ENCODE peak calls at places on chromosomes 2 and 18, in four cellular contexts. One of them, this sample, is unnamed.

GRCh38 chr2:37125404-37125803 is 31.4 kb downstream of the EIF2AK2 start:
- DNase-seq in spleen: no peak
- DNase-seq in neural crest cell: no peak
- DNase-seq in RWPE1: no peak
- DNase-seq in this sample: no peak

GRCh38 chr18:27382477-27383216 is 197.5 kb upstream of the CHST9 start:
- DNase-seq in spleen: no peak
- DNase-seq in neural crest cell: no peak
- DNase-seq in RWPE1: no peak
- DNase-seq in this sample: no peak

GRCh38 chr2:7703048-7703447 is 785.8 kb downstream of the RNF144A start:
- DNase-seq in spleen: no peak
- DNase-seq in neural crest cell: no peak
- DNase-seq in RWPE1: no peak
- DNase-seq in this sample: no peak

GRCh38 chr18:69495338-69495737 is 94.7 kb downstream of the DOK6 start:
- DNase-seq in spleen: no peak
- DNase-seq in neural crest cell: no peak
- DNase-seq in RWPE1: no peak
- DNase-seq in this sample: no peak

GRCh38 chr2:159609933-159610523 is 6.3 kb downstream of the BAZ2B start:
- DNase-seq in spleen: no peak
- DNase-seq in neural crest cell: no peak
- DNase-seq in RWPE1: no peak
- DNase-seq in this sample: no peak

GRCh38 chr18:26818461-26818860 is 47.0 kb downstream of the AQP4 start:
- DNase-seq in spleen: no peak
- DNase-seq in neural crest cell: no peak
- DNase-seq in RWPE1: no peak
- DNase-seq in this sample: no peak

GRCh38 chr2:26989156-26989555 is 18.7 kb downstream of the MAPRE3 start:
- DNase-seq in spleen: no peak
- DNase-seq in neural crest cell: no peak
- DNase-seq in RWPE1: no peak
- DNase-seq in this sample: no peak

GRCh38 chr2:71935291-71935848 is 212.3 kb downstream of the CYP26B1 start:
- DNase-seq in spleen: peak; percentile 54
- DNase-seq in neural crest cell: no peak
- DNase-seq in RWPE1: no peak
- DNase-seq in this sample: no peak

GRCh38 chr2:174984561-174984960 is 20.6 kb downstream of the CHN1 start:
- DNase-seq in spleen: no peak
- DNase-seq in neural crest cell: no peak
- DNase-seq in RWPE1: no peak
- DNase-seq in this sample: no peak

DNA sequence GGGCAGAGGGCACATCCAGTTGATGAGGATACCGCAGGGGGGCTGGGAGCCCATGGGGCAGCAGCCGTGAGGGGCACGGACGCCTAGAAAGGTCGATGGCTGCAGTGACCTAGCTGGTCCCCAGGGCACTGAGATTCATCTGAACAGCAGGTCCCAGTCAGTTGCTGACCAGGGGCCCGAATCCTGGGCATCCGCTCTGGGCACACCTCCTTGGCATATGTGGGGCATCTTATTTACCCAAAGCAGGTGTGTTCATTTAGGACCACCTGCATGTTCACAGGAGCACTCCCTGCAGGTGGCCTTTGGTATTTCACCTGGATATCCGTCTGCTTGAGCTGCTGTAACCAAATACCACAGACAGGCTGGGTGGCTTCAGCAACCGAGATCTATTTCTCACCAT is 72.0 kb upstream of the ODC1 start:
- DNase-seq in spleen: no peak
- DNase-seq in neural crest cell: no peak
- DNase-seq in RWPE1: no peak
- DNase-seq in this sample: no peak
- TF ChIP-seq CTCF in spleen: no peak
- TF ChIP-seq CTCF in neural crest cell: peak; percentile 38
- TF ChIP-seq CTCF in RWPE1: no peak
- TF ChIP-seq CTCF in this sample: peak; percentile 53

GRCh38 chr2:74502720-74503505 is 3.5 kb upstream of the LBX2 start:
- DNase-seq in spleen: peak; percentile 93
- DNase-seq in neural crest cell: peak; percentile 37
- DNase-seq in RWPE1: peak; percentile 75
- DNase-seq in this sample: no peak
- TF ChIP-seq CTCF in spleen: no peak
- TF ChIP-seq CTCF in neural crest cell: peak; percentile 40
- TF ChIP-seq CTCF in RWPE1: peak; percentile 49
- TF ChIP-seq CTCF in this sample: peak; percentile 38

DNA sequence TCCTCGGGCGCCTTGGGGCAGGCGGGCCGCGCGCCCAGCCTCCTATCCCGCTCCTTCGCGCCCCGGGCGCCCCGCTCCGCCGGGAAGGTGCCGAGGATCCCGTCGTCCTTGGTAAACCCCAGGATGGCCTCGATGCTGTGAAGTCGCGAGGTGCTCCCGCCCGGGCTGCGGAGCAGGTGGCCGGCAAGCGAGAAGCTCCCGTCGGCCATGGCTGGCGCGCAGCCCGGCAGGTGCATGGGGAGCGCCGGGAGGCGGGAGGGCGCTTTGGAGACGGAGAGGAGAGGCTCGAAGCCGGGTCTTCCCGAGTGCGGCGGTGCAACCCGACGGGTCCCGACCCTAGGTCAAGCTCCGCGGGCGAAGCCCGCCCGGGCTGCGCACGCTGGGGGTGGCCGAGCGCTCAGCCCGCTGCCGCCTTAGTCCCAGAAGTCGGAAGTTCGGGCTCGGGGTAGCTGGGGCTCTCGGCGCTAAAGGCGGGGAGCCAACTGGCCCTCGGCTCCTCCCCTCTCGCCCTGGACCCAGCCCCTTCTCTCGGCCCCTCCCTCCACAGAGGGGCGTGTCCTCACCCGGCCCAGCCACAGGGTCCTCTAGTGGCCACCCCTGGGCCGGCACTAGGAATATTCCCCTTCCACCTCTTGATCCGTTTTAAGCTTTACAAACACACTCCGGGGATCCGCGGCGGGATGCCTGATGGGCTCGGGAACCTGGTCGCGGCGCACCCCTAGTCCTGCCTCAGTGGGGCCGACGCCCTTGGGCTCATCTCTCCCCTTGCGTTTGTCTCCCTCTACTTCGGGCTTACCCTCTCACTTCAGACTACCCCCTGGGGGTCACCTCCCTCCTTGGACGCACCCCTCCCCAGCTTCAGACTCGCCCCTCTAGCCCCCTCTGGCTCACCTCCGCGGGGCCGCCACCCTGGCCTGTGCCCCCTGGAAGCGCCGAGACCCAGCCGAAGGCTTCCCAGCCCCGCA is at the start of gene RAX:
- DNase-seq in spleen: peak; percentile 72
- DNase-seq in neural crest cell: peak; percentile 55
- DNase-seq in RWPE1: peak; percentile 35
- DNase-seq in this sample: peak; percentile 60
- TF ChIP-seq CTCF in spleen: no peak
- TF ChIP-seq CTCF in neural crest cell: peak; percentile 55
- TF ChIP-seq CTCF in RWPE1: no peak
- TF ChIP-seq CTCF in this sample: peak; percentile 59

GRCh38 chr2:55628931-55629330 is 11.5 kb upstream of the PPP4R3B start:
- DNase-seq in spleen: no peak
- DNase-seq in neural crest cell: no peak
- DNase-seq in RWPE1: no peak
- DNase-seq in this sample: no peak
- TF ChIP-seq CTCF in spleen: no peak
- TF ChIP-seq CTCF in neural crest cell: no peak
- TF ChIP-seq CTCF in RWPE1: no peak
- TF ChIP-seq CTCF in this sample: no peak

GRCh38 chr18:55054591-55054990 is 95.3 kb upstream of the CCDC68 start:
- DNase-seq in spleen: no peak
- DNase-seq in neural crest cell: no peak
- DNase-seq in RWPE1: no peak
- DNase-seq in this sample: no peak
- TF ChIP-seq CTCF in spleen: no peak
- TF ChIP-seq CTCF in neural crest cell: no peak
- TF ChIP-seq CTCF in RWPE1: no peak
- TF ChIP-seq CTCF in this sample: no peak

GRCh38 chr18:39796413-39796812 is 2158.6 kb upstream of the PIK3C3 start:
- DNase-seq in spleen: no peak
- DNase-seq in neural crest cell: no peak
- DNase-seq in RWPE1: no peak
- DNase-seq in this sample: no peak

GRCh38 chr18:39801010-39801409 is 2154.0 kb upstream of the PIK3C3 start:
- DNase-seq in spleen: no peak
- DNase-seq in neural crest cell: no peak
- DNase-seq in RWPE1: no peak
- DNase-seq in this sample: no peak

GRCh38 chr18:39799010-39799409 is 2156.0 kb upstream of the PIK3C3 start:
- DNase-seq in spleen: no peak
- DNase-seq in neural crest cell: no peak
- DNase-seq in RWPE1: peak; percentile 12
- DNase-seq in this sample: no peak

GRCh38 chr18:39795350-39795749 is 2159.7 kb upstream of the PIK3C3 start:
- DNase-seq in spleen: no peak
- DNase-seq in neural crest cell: no peak
- DNase-seq in RWPE1: no peak
- DNase-seq in this sample: no peak
- TF ChIP-seq CTCF in spleen: no peak
- TF ChIP-seq CTCF in neural crest cell: no peak
- TF ChIP-seq CTCF in RWPE1: no peak
- TF ChIP-seq CTCF in this sample: no peak

GRCh38 chr18:57437433-57437781 is 2.2 kb downstream of the ONECUT2 start:
- DNase-seq in spleen: no peak
- DNase-seq in neural crest cell: peak; percentile 18
- DNase-seq in RWPE1: no peak
- DNase-seq in this sample: peak; percentile 16

GRCh38 chr18:57437782-57438668 is 2.9 kb downstream of the ONECUT2 start:
- DNase-seq in spleen: peak; percentile 81
- DNase-seq in neural crest cell: peak; percentile 75
- DNase-seq in RWPE1: peak; percentile 33
- DNase-seq in this sample: peak; percentile 76

GRCh38 chr18:57439985-57440330 is 4.8 kb downstream of the ONECUT2 start:
- DNase-seq in spleen: no peak
- DNase-seq in neural crest cell: no peak
- DNase-seq in RWPE1: no peak
- DNase-seq in this sample: no peak

GRCh38 chr18:57439617-57439975 is 4.4 kb downstream of the ONECUT2 start:
- DNase-seq in spleen: no peak
- DNase-seq in neural crest cell: peak; percentile 13
- DNase-seq in RWPE1: no peak
- DNase-seq in this sample: peak; percentile 41

DNA sequence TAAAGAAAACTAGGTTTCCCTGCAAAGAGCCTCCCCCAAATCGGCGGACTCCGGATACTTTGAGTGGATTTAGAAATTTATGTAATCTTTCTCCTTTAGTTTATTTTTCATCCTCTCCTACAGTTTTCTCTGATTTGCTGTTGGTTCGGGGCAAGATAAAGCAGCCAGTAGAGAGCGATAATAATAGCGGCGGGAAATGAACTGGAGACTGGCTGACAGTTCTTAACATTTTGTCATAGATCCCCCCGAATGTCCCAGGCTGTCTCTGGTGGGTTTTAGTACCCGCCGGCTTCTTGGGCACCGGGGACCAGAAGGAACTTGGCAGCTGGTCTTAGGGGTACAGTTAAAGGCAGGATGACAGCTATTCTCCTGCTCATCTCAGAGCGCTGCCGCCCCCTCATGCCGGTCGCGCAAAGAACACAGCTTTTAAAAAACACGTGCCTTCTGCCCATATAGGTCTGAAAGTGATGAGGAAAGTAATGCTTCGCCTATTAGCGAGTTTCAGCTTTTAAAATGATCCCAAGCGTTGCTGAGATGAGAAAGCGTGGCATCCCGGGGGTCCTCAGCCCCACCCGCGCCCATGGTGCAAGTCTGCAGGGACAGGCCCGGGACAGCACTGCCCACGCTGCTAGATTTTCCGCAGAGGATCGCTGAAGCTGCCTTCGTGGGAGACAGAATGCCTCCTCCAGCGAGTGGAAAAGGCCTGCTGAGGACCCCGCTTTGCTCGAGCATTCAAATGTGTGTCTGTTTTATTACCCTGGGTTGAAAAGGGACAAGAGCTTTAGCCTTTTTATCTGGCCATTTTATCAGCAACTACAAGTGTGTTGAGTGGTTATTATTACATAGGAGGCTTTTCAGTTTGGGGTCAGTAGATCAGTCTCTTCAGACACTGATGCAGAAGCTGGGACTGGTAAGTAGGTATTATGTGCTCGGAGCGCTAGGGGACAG is 3.8 kb downstream of the ONECUT2 start:
- DNase-seq in spleen: no peak
- DNase-seq in neural crest cell: no peak
- DNase-seq in RWPE1: no peak
- DNase-seq in this sample: no peak
- TF ChIP-seq CTCF in spleen: no peak
- TF ChIP-seq CTCF in neural crest cell: no peak
- TF ChIP-seq CTCF in RWPE1: no peak
- TF ChIP-seq CTCF in this sample: peak; percentile 22

DNA sequence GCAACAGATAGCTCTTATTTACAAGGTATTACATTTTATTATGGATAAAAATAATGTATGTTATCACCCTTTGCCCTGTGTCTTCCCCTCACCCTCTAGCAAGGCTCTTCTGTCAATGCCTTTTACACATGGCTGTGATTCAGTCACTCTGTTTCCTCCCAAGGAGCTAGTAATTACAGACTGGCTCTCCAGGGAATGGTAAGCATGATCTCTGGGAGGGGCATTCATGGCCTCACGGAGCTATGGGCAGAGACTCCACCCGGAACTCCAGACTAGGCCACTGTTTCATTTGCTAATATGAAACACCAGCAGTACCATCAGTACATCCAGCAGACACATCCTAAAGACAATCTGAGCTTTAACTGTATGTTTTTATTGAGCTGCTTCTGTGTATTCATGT is 410.9 kb upstream of the CYRIA start:
- DNase-seq in spleen: no peak
- DNase-seq in neural crest cell: no peak
- DNase-seq in RWPE1: no peak
- DNase-seq in this sample: no peak
- TF ChIP-seq CTCF in spleen: no peak
- TF ChIP-seq CTCF in neural crest cell: no peak
- TF ChIP-seq CTCF in RWPE1: no peak
- TF ChIP-seq CTCF in this sample: no peak

GRCh38 chr18:74292541-74292858 is 737 bp upstream of the CYB5A start:
- DNase-seq in spleen: no peak
- DNase-seq in neural crest cell: no peak
- DNase-seq in RWPE1: no peak
- DNase-seq in this sample: no peak

GRCh38 chr18:74290831-74291770 is 662 bp downstream of the CYB5A start:
- DNase-seq in spleen: peak; percentile 89
- DNase-seq in neural crest cell: no peak
- DNase-seq in RWPE1: peak; percentile 34
- DNase-seq in this sample: peak; percentile 69

GRCh38 chr18:74289946-74290478 is 1.8 kb downstream of the CYB5A start:
- DNase-seq in spleen: no peak
- DNase-seq in neural crest cell: no peak
- DNase-seq in RWPE1: no peak
- DNase-seq in this sample: no peak

GRCh38 chr18:74294526-74294925 is 2.8 kb upstream of the CYB5A start:
- DNase-seq in spleen: no peak
- DNase-seq in neural crest cell: no peak
- DNase-seq in RWPE1: no peak
- DNase-seq in this sample: no peak

GRCh38 chr18:74291771-74292540 is at the start of gene CYB5A:
- DNase-seq in spleen: peak; percentile 99
- DNase-seq in neural crest cell: peak; percentile 98
- DNase-seq in RWPE1: peak; percentile 100
- DNase-seq in this sample: peak; percentile 99
- TF ChIP-seq CTCF in spleen: no peak
- TF ChIP-seq CTCF in neural crest cell: peak; percentile 43
- TF ChIP-seq CTCF in RWPE1: no peak
- TF ChIP-seq CTCF in this sample: peak; percentile 7